ENCODE peak calls at places on chromosome 9, in four cellular contexts. D is heart left ventricle, U is HL-60, O is foreskin fibroblast. E is an unnamed sample.

GRCh38 chr9:137085918-137086530 is 761 bp upstream of the MAN1B1 start:
- DNase-seq in D (peak), U (peak), O (peak), E (no peak)

GRCh38 chr9:87269777-87270176 is 227.9 kb upstream of the DAPK1 start:
- DNase-seq in D (no peak), U (no peak), O (no peak), E (no peak)

GRCh38 chr9:121350993-121351561 is 19.0 kb downstream of the STOM start:
- DNase-seq in D (peak), U (no peak), O (peak), E (peak)

GRCh38 chr9:35910613-35911488 is 1.6 kb downstream of the SPAAR start:
- DNase-seq in D (peak), U (peak), O (peak), E (no peak)

GRCh38 chr9:122398371-122398924 is 27.6 kb downstream of the PTGS1 start:
- DNase-seq in D (no peak), U (no peak), O (no peak), E (no peak)

GRCh38 chr9:134605351-134605968 is 36.1 kb upstream of the COL5A1 start:
- DNase-seq in D (no peak), U (no peak), O (no peak), E (no peak)

GRCh38 chr9:127714916-127715442 is 484 bp downstream of the PTRH1 start:
- DNase-seq in D (no peak), U (peak), O (peak), E (no peak)

GRCh38 chr9:76166436-76166959 is 227.7 kb downstream of the RFK start:
- DNase-seq in D (no peak), U (peak), O (no peak), E (no peak)

GRCh38 chr9:9973062-9973461 is 639.7 kb downstream of the PTPRD start:
- DNase-seq in D (no peak), U (no peak), O (no peak), E (no peak)

GRCh38 chr9:114006155-114006550 is 71.9 kb downstream of the AMBP start:
- DNase-seq in D (no peak), U (no peak), O (no peak), E (no peak)

GRCh38 chr9:132071847-132072507 is 7.7 kb downstream of the MED27 start:
- DNase-seq in D (no peak), U (no peak), O (no peak), E (no peak)

GRCh38 chr9:91589101-91589553 is 165.5 kb upstream of the NFIL3 start:
- DNase-seq in D (peak), U (no peak), O (peak), E (peak)

GRCh38 chr9:71509054-71509453 is 259.3 kb downstream of the CEMIP2 start:
- DNase-seq in D (no peak), U (no peak), O (no peak), E (no peak)

GRCh38 chr9:102479191-102479590 is 515.9 kb upstream of the CYLC2 start:
- DNase-seq in D (no peak), U (no peak), O (no peak), E (no peak)

GRCh38 chr9:137228515-137228967 is 1.2 kb downstream of the RNF224 start:
- DNase-seq in D (no peak), U (no peak), O (no peak), E (no peak)

GRCh38 chr9:137717776-137718327 is 99.0 kb downstream of the EHMT1 start:
- DNase-seq in D (no peak), U (no peak), O (no peak), E (no peak)

GRCh38 chr9:96318921-96319560 is 17.1 kb upstream of the HSD17B3 start:
- DNase-seq in D (no peak), U (no peak), O (no peak), E (no peak)

GRCh38 chr9:91332476-91333231 is 29.1 kb downstream of the AUH start:
- DNase-seq in D (no peak), U (no peak), O (no peak), E (no peak)

GRCh38 chr9:113597390-113598241 is 134.1 kb downstream of the RGS3 start:
- DNase-seq in D (no peak), U (no peak), O (no peak), E (no peak)

GRCh38 chr9:98117984-98118639 is 910 bp downstream of the TRIM14 start:
- DNase-seq in D (no peak), U (peak), O (peak), E (no peak)
- TF ChIP-seq CTCF in D (no peak), U (peak), O (peak), E (peak)

DNA sequence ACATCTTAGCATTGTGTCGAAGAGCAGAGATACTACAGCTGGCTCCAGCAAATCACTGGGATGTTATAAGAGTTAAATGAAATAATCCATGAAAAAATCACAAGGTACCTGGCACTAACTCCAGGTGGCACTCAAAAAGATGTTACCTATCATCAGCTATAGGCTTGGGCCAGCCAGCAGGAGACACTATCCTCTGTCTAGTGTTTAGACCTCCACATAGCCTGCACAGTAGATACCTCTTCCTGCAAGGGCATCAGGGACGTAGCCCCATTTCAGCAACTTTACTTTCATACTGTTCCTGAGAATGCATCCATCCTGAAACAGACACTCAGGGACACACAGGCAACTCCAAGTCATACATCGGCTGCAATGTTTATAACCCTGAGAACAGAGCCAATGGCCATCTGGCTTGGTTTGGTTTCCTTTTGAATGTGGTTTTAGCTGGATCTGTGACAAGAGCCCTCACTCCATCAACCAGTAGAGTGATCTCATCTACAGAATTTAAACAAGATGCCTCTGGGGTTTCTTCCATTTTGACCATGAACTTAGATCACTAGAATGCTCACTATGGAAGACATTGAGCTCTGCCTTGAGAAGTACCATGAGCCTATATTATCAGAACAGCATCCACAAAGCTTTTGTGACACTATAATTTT is 69.9 kb downstream of the TLE1 start:
- DNase-seq in D (no peak), U (no peak), O (peak), E (peak)
- H3K4me3 ChIP-seq in D (no peak), U (no peak), O (no peak), E (no peak)

GRCh38 chr9:78026416-78026815 is 5.2 kb downstream of the GNAQ start:
- DNase-seq in D (no peak), U (no peak), O (peak), E (no peak)

GRCh38 chr9:78025186-78025585 is 6.4 kb downstream of the GNAQ start:
- DNase-seq in D (no peak), U (no peak), O (no peak), E (no peak)

GRCh38 chr9:78023003-78023741 is 8.4 kb downstream of the GNAQ start:
- DNase-seq in D (no peak), U (peak), O (peak), E (peak)

GRCh38 chr9:78017294-78017693 is 14.3 kb downstream of the GNAQ start:
- DNase-seq in D (no peak), U (no peak), O (no peak), E (no peak)

DNA sequence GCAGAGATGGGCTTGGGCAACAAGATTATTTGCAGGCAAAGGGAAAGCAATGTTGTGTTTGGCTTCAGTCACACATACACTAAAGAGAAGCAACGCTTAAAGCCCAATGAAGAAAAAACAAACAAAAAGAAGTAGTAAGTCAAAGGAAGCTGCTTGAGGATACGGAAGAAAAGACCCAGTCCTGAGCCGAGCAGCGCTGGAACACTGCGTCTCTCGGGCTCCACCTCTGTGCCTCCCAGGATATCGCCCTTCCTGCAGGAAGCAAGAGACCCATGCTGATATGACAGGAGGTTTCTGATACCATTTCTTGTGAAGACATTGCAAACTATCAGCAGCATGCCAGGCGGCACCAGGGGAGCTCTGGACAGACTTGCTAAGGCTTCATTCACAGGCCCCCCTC is 9.9 kb downstream of the GNAQ start:
- DNase-seq in D (peak), U (no peak), O (no peak), E (no peak)
- TF ChIP-seq CTCF in D (peak), U (no peak), O (no peak), E (no peak)

GRCh38 chr9:111038336-111039202 is at the start of gene LPAR1:
- DNase-seq in D (peak), U (no peak), O (peak), E (no peak)
- H3K4me3 ChIP-seq in D (peak), U (peak), O (peak), E (peak)

GRCh38 chr9:4152876-4153275 is 147.0 kb downstream of the GLIS3 start:
- DNase-seq in D (no peak), U (no peak), O (no peak), E (no peak)
- TF ChIP-seq CTCF in D (no peak), U (no peak), O (no peak), E (no peak)

GRCh38 chr9:78707481-78707977 is 410.6 kb downstream of the PSAT1 start:
- DNase-seq in D (no peak), U (no peak), O (peak), E (peak)
- H3K4me3 ChIP-seq in D (no peak), U (no peak), O (no peak), E (no peak)

E was measured in AG09309.